ENCODE peak calls at places on chromosomes 7 and 10, in nine cellular contexts. H is cardiac muscle cell, C is thoracic aorta, K is ovary, F is spleen, G is WERI-Rb-1, D is BJ, I is left ventricle myocardium inferior, W is fibroblast of pulmonary artery. B is an unnamed sample.

GRCh38 chr7:123622660-123623386 is 21.2 kb downstream of the ASB15 start:
- DNase-seq in H (peak; percentile 26), C (no peak), K (no peak), F (no peak), G (no peak), D (no peak), I (no peak), W (no peak), B (no peak)

GRCh38 chr7:80725181-80725611 is 86.8 kb downstream of the CD36 start:
- DNase-seq in H (no peak), C (no peak), K (no peak), F (no peak), G (peak; percentile 21), D (no peak), I (no peak), W (no peak), B (no peak)

GRCh38 chr7:64799-65430 is 127.5 kb upstream of the FAM20C start:
- DNase-seq in H (peak; percentile 38), C (no peak), K (no peak), F (peak; percentile 47), G (no peak), D (no peak), I (no peak), W (no peak), B (no peak)

GRCh38 chr10:88991161-88991899 is 732 bp downstream of the FAS start:
- DNase-seq in H (peak; percentile 79), C (peak; percentile 35), K (peak; percentile 87), F (peak; percentile 92), G (peak; percentile 56), D (no peak), I (peak; percentile 83), W (peak; percentile 76), B (peak; percentile 12)

GRCh38 chr10:6445671-6446278 is 134.3 kb downstream of the PRKCQ start:
- DNase-seq in H (peak; percentile 33), C (no peak), K (peak; percentile 25), F (peak; percentile 79), G (peak; percentile 8), D (peak; percentile 2), I (peak; percentile 25), W (peak; percentile 57), B (no peak)

GRCh38 chr7:99693427-99694200 is 13.8 kb upstream of the CYP3A5 start:
- DNase-seq in H (peak; percentile 78), C (no peak), K (no peak), F (no peak), G (no peak), D (no peak), I (no peak), W (no peak), B (peak; percentile 35)

GRCh38 chr7:98418271-98418635 is 17.4 kb upstream of the BAIAP2L1 start:
- DNase-seq in H (no peak), C (no peak), K (no peak), F (peak; percentile 39), G (no peak), D (no peak), I (no peak), W (no peak), B (no peak)

GRCh38 chr10:72083234-72084093 is 4.9 kb downstream of the SPOCK2 start:
- DNase-seq in H (no peak), C (no peak), K (no peak), F (no peak), G (no peak), D (no peak), I (no peak), W (no peak), B (no peak)

GRCh38 chr7:92255308-92255707 is 9.5 kb downstream of the ANKIB1 start:
- DNase-seq in H (no peak), C (peak; percentile 13), K (no peak), F (no peak), G (no peak), D (peak; percentile 25), I (no peak), W (peak; percentile 87), B (no peak)

GRCh38 chr10:61475449-61475873 is 22.3 kb upstream of the TMEM26 start:
- DNase-seq in H (no peak), C (no peak), K (no peak), F (no peak), G (no peak), D (peak; percentile 16), I (no peak), W (peak; percentile 66), B (no peak)

GRCh38 chr10:61781969-61782403 is 119.3 kb downstream of the CABCOCO1 start:
- DNase-seq in H (no peak), C (no peak), K (no peak), F (no peak), G (no peak), D (no peak), I (no peak), W (no peak), B (no peak)

DNA sequence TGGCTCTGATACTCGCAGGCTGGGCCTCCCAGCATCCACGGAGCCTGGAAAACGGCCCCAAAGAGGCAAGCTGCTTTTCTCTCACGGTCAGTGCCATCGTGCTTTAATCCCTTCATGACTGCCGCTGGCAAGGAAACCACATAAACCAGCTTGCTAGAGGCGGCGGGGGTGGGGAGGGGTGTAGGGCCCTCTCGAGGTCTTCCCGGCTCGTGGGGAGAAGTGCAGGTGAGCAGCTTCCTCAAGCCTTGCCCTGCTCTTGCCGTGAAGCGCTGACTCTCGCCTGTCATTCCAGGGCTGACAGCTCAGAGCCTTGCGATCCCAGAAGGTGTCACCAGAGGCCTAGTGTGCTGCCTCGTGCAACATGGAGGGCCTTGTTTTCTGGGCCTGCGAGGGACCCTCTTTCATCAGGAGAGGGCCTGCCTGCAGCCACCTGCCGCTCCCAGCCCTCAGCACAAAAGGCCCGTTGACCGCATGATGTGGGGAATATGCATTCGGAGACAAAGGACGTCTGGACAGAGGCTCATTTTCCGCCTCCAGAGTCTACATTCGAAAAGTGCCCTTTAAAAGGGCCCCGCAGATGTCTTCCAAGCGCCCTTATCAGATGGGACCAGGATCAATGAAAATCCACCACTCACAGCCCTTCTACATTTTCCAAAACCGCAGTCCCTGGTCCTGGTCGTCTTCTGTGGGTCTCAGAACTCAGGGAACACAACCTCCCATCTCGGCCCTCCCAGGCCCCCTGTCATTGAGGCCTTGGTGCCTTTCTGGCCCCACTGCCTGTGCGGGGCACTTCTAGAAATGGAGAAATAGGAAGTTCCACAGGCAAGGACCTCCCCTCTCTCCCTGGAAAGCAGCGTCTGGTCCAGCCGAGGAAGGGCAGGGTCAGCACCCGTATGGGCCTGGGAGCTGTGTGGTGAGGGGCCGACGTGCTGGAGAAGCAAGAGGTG is 58.7 kb downstream of the ZRANB1 start:
- DNase-seq in H (no peak), C (no peak), K (no peak), F (no peak), G (peak; percentile 42), D (no peak), I (peak; percentile 16), W (no peak), B (no peak)
- TF ChIP-seq CTCF in H (peak; percentile 21), C (no peak), K (no peak), F (no peak), G (peak; percentile 53), D (no peak), I (peak; percentile 38), W (no peak), B (no peak)

GRCh38 chr10:131239926-131240325 is 71.6 kb downstream of the TCERG1L start:
- DNase-seq in H (no peak), C (no peak), K (no peak), F (no peak), G (no peak), D (no peak), I (no peak), W (no peak), B (no peak)

GRCh38 chr10:131238669-131239280 is 72.7 kb downstream of the TCERG1L start:
- DNase-seq in H (no peak), C (no peak), K (no peak), F (peak; percentile 55), G (no peak), D (no peak), I (no peak), W (no peak), B (no peak)

GRCh38 chr10:131240691-131241090 is 70.8 kb downstream of the TCERG1L start:
- DNase-seq in H (no peak), C (no peak), K (no peak), F (peak; percentile 51), G (no peak), D (no peak), I (no peak), W (no peak), B (no peak)

GRCh38 chr10:131242007-131242406 is 69.5 kb downstream of the TCERG1L start:
- DNase-seq in H (peak; percentile 84), C (no peak), K (no peak), F (peak; percentile 57), G (no peak), D (no peak), I (no peak), W (no peak), B (peak; percentile 37)

DNA sequence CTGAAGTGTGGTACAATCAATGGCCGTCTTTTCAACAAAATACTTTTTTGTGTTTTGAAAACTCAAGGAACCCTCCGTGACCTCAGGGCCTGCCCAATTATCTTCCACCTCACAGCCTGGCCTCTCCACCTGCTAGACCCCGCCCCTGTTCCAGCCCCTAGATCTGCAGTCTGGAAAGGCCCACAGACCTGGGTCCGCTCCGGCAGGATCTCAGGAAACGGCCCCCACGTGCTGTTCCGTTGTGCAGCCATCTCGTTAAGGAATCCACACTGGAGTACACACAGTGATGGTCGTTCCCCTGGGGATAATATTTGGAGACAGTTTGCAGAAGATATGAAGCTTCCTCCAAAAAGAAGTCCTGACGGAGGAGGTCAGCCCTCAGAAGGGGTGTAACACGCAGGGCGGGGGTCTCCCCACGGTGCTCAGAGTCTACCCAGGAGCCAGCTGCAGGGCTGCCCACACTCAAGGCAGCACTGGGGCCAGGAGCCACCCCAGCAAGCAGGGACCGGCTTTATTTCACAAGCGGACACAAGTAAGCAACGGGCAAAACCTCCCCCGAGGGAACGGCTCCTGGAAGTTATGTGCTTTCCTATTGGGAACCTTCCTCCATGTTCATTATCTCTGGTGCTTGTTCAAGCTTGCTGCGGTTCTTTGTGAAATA is 73.4 kb downstream of the TCERG1L start:
- DNase-seq in H (no peak), C (no peak), K (no peak), F (peak; percentile 66), G (no peak), D (no peak), I (no peak), W (no peak), B (no peak)
- TF ChIP-seq CTCF in H (no peak), C (no peak), K (no peak), F (no peak), G (no peak), D (no peak), I (no peak), W (no peak), B (no peak)

GRCh38 chr7:2099036-2099957 is 133.4 kb downstream of the MAD1L1 start:
- DNase-seq in H (no peak), C (no peak), K (no peak), F (peak; percentile 83), G (no peak), D (no peak), I (no peak), W (no peak), B (no peak)
- TF ChIP-seq CTCF in H (no peak), C (no peak), K (no peak), F (no peak), G (no peak), D (no peak), I (no peak), W (peak; percentile 7), B (no peak)

DNA sequence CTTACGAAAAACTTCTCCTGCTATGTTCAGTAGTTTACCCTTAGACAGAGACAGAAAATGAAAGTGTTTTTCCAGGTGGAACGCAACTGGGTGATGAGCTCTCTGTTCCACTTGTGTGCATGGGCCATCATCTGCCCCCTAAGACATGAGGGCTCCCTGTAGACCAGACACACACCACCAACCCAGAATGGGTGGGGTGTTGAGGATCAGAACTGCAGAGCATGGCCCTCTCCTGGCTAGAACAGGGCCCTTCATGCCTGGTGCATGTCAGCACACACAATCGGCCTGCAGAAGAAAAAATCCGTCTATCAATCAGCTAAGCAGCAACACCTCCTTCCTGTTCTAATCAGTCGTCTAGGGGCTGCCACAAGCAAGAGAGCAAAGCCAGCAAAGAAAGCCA is 186.2 kb upstream of the INHBA start:
- DNase-seq in H (no peak), C (no peak), K (no peak), F (no peak), G (no peak), D (no peak), I (no peak), W (no peak), B (no peak)
- TF ChIP-seq CTCF in H (no peak), C (no peak), K (no peak), F (no peak), G (no peak), D (no peak), I (no peak), W (no peak), B (no peak)